ENCODE peak calls at places on chromosomes 4 and X, in six cellular contexts. D, P, E, O, Y and F are unnamed samples.

GRCh38 chrX:11397680-11398079 is 104.5 kb downstream of the AMELX start:
- DNase-seq in E (no peak), P (no peak), O (no peak), Y (no peak), D (no peak), F (no peak)

GRCh38 chrX:129777218-129777768 is 2.5 kb upstream of the SASH3 start:
- DNase-seq in P (no peak), O (peak), E (peak), D (no peak), Y (no peak), F (peak)

GRCh38 chrX:131617182-131617581 is 73.3 kb downstream of the OR13H1 start:
- DNase-seq in E (no peak), Y (no peak), P (peak), D (no peak), O (no peak), F (no peak)

GRCh38 chrX:105653891-105654290 is 168.4 kb upstream of the NRK start:
- DNase-seq in P (no peak), O (no peak), D (no peak), Y (no peak), E (no peak), F (no peak)

GRCh38 chr4:119103263-119103662 is 32.4 kb upstream of the MYOZ2 start:
- DNase-seq in Y (no peak), E (no peak), D (peak), O (no peak), P (peak), F (no peak)

GRCh38 chrX:150050387-150050786 is 112.1 kb upstream of the EOLA2 start:
- DNase-seq in O (no peak), Y (no peak), E (no peak), D (no peak), P (no peak), F (no peak)

GRCh38 chrX:100449696-100450606 is 39.9 kb upstream of the PCDH19 start:
- DNase-seq in D (no peak), P (no peak), Y (peak), E (no peak), O (no peak), F (peak)

GRCh38 chr4:8307714-8308113 is 38.2 kb downstream of the HTRA3 start:
- DNase-seq in O (no peak), D (no peak), E (no peak), P (no peak), Y (peak), F (no peak)

GRCh38 chrX:48306175-48306574 is 50.3 kb downstream of the SSX3 start:
- DNase-seq in O (no peak), Y (no peak), P (no peak), D (no peak), E (no peak), F (no peak)

GRCh38 chrX:135741192-135741715 is 26.7 kb downstream of the CT45A3 start:
- DNase-seq in O (no peak), Y (no peak), E (no peak), D (no peak), P (no peak), F (no peak)

GRCh38 chrX:12824944-12825343 is 33.7 kb downstream of the PRPS2 start:
- DNase-seq in P (no peak), E (no peak), O (no peak), Y (no peak), D (no peak), F (no peak)

GRCh38 chr4:10765386-10765785 is 80.8 kb upstream of the CLNK start:
- DNase-seq in D (no peak), Y (no peak), E (no peak), O (no peak), P (no peak), F (no peak)

GRCh38 chrX:10176121-10177003 is 19.6 kb downstream of the CLCN4 start:
- DNase-seq in Y (no peak), O (peak), D (no peak), E (no peak), P (no peak), F (no peak)

GRCh38 chr4:52943644-52944043 is 81.5 kb downstream of the RASL11B start:
- DNase-seq in P (no peak), O (no peak), E (no peak), Y (no peak), D (no peak), F (no peak)

GRCh38 chr4:113109106-113109740 is 59.8 kb downstream of the ANK2 start:
- DNase-seq in Y (no peak), P (no peak), O (no peak), D (no peak), E (no peak), F (no peak)

GRCh38 chr4:16772366-16772850 is 126.0 kb downstream of the LDB2 start:
- DNase-seq in P (peak), Y (no peak), D (no peak), E (no peak), O (no peak), F (no peak)

GRCh38 chr4:48360966-48361470 is 19.7 kb downstream of the SLAIN2 start:
- DNase-seq in P (peak), Y (no peak), O (no peak), D (no peak), E (no peak), F (no peak)

GRCh38 chr4:118265312-118266144 is 87.3 kb downstream of the PRSS12 start:
- DNase-seq in O (peak), P (no peak), Y (no peak), E (peak), D (no peak), F (no peak)

GRCh38 chr4:159398236-159398638 is 295.4 kb downstream of the RAPGEF2 start:
- DNase-seq in P (peak), D (no peak), E (no peak), O (no peak), Y (no peak), F (no peak)

GRCh38 chr4:104743141-104743748 is 248.6 kb upstream of the CXXC4 start:
- DNase-seq in Y (no peak), D (no peak), O (no peak), E (no peak), P (no peak), F (no peak)

GRCh38 chr4:151676301-151676700 is 84.5 kb downstream of the GATB start:
- DNase-seq in O (no peak), E (no peak), Y (no peak), P (peak), D (no peak), F (no peak)

GRCh38 chr4:170259631-170260153 is 169.9 kb upstream of the AADAT start:
- DNase-seq in D (peak), E (peak), O (peak), P (peak), Y (peak), F (peak)

GRCh38 chr4:72442715-72443114 is 126.3 kb downstream of the ADAMTS3 start:
- DNase-seq in P (no peak), O (no peak), E (no peak), Y (no peak), D (no peak), F (no peak)

DNA sequence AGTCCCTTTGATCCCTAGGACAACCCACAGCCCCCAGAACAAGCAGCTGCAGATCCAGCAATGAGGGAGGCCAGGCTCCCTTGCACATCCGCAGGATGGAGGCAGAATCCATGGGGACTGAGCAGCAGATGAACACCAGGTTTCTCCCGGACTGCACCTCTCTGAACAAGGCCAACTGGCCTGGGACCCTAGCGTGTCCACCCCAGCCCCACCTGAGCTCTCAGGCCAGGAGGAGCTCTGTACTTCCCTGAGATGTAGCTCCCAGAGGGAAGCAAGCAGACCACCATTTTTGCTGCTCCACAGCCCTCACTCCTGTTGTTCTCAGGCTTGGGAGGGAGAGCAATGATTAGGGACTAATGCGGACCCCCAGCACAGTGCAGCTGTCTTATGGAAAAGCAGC is 1195.8 kb downstream of the PCDH18 start:
- DNase-seq in O (no peak), E (no peak), D (no peak), P (no peak), Y (no peak), F (no peak)
- H3K4me3 ChIP-seq in O (no peak), E (no peak), D (no peak), P (no peak), Y (no peak), F (no peak)

GRCh38 chrX:68685722-68686683 is 38.5 kb downstream of the STARD8 start:
- DNase-seq in Y (peak), O (no peak), D (peak), E (no peak), P (peak), F (peak)
- TF ChIP-seq CTCF in Y (peak), O (no peak), D (no peak), E (no peak), P (peak), F (no peak)

DNA sequence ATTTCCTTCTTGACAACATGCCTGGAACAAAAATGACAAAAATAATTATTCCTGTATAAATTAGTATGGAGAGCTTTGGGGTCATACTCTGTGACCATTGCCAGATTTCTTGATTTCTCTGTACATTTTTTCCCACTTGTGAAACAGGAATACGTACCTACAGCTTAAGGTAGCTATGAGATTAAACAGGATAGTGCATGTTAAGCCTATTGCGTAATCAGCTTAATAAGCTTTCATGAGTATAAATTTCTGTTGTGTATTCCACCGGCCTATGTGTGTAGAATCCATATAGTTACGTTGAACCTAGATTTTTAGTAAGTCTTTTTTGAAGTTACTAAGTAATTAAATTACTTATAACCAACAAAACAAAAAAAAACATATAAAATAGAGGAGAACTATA is 334.9 kb downstream of the DCTD start:
- DNase-seq in D (no peak), Y (no peak), O (no peak), E (no peak), P (no peak), F (no peak)
- H3K4me3 ChIP-seq in D (no peak), Y (no peak), O (no peak), E (no peak), P (no peak), F (no peak)

DNA sequence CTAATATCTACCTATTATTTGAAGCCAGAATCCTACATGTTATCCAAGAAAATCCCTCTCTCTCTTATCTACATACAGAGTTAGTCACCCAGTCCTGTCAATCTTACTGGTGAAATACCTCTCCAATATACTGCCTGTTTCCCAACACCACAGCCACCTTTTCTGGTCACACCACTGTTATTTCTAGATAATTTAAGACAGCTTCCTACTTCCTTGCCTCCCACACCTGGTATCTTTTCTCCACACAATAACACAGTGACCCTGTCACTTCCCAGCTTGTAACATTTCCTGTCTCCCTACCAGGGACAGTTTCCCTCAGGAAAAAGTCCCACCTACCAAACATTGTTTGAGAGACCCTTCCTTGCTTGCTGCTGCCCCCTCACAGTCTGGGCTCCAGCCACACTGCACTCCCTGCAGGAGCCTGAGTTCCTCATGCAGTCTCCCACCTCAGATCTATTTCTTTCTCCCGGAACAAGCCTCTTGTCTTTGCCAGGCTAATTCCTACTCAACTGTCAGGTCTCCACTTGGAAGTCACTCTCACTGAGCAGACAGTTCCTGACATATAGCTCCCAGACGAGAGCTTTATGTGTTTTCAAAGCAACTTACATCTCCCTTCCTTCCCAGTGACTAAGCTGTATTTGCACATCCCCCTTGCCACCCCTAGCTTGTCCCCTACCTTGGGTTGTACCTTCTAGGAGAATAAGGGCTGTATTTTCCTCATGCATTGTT is 73.6 kb upstream of the QRFPR start:
- DNase-seq in Y (peak), O (no peak), P (no peak), D (no peak), E (no peak), F (no peak)
- TF ChIP-seq CTCF in Y (peak), O (no peak), P (no peak), D (no peak), E (no peak), F (no peak)

DNA sequence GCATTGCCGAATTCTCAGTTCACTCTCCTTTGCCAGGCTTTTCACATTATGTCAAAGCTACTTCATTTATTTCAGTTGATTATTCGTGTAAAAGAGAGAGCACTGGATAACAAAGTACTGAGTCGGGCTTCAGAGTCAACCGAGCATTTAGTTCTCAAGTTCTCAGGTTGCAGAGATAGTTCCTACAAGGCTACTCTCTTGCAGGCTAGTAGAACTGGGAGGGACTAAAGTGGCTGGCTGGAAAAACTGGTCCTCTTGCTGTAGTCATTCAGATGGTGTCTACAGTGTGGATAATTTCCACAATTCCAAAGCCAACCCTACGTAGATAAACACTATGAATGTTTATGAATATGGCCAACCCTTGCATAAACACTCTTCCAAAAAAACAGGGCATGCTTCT is 4.6 kb upstream of the CCNG2 start:
- DNase-seq in D (no peak), P (no peak), E (no peak), O (peak), Y (peak), F (no peak)
- H3K4me3 ChIP-seq in D (no peak), P (no peak), E (no peak), O (no peak), Y (no peak), F (no peak)

GRCh38 chr4:144575181-144575580 is 70.8 kb upstream of the HHIP start:
- DNase-seq in O (no peak), D (no peak), P (peak), Y (no peak), E (no peak), F (no peak)
- TF ChIP-seq CTCF in O (no peak), D (no peak), P (no peak), Y (peak), E (no peak), F (no peak)

GRCh38 chrX:17472424-17472823 is 97.4 kb downstream of the NHS start:
- DNase-seq in P (no peak), Y (no peak), D (no peak), O (no peak), E (no peak), F (no peak)

GRCh38 chrX:17474892-17475291 is 99.9 kb downstream of the NHS start:
- DNase-seq in Y (no peak), P (peak), O (no peak), E (no peak), D (no peak), F (no peak)

GRCh38 chrX:17476411-17476810 is 101.4 kb downstream of the NHS start:
- DNase-seq in Y (no peak), O (no peak), D (no peak), E (no peak), P (no peak), F (no peak)

GRCh38 chrX:17473021-17473420 is 98.0 kb downstream of the NHS start:
- DNase-seq in E (no peak), D (no peak), Y (no peak), O (no peak), P (no peak), F (no peak)

GRCh38 chrX:17475820-17476219 is 100.8 kb downstream of the NHS start:
- DNase-seq in Y (no peak), O (no peak), E (no peak), P (peak), D (no peak), F (no peak)
- H3K4me3 ChIP-seq in Y (no peak), O (no peak), E (no peak), P (no peak), D (no peak), F (no peak)

GRCh38 chr4:55887594-55887993 is 34.1 kb downstream of the EXOC1 start:
- DNase-seq in P (no peak), O (no peak), E (no peak), D (no peak), Y (no peak), F (no peak)
- TF ChIP-seq CTCF in P (no peak), O (no peak), E (no peak), D (no peak), Y (peak), F (no peak)